ENCODE peak calls at places on chromosomes 12 and 14, in five cellular contexts. X is cardiac fibroblast, J is upper lobe of right lung, P is tibial nerve, S is Calu3. C is an unnamed sample.

GRCh38 chr14:71383510-71383909 is 476.3 kb downstream of the PCNX1 start:
- DNase-seq in J (no peak), X (no peak), S (no peak), P (no peak), C (no peak)

GRCh38 chr12:30269491-30269890 is 426.2 kb downstream of the IPO8 start:
- DNase-seq in X (peak; percentile 18), J (no peak), S (no peak), P (no peak), C (no peak)

GRCh38 chr14:32559595-32559994 is 230.5 kb downstream of the AKAP6 start:
- DNase-seq in X (peak; percentile 62), S (no peak), P (no peak), J (no peak), C (no peak)

GRCh38 chr12:118964988-118965387 is 16.4 kb upstream of the SRRM4 start:
- DNase-seq in S (no peak), P (no peak), J (no peak), X (no peak), C (no peak)

GRCh38 chr12:52156757-52157565 is 34.9 kb downstream of the KRT80 start:
- DNase-seq in X (peak; percentile 66), P (peak; percentile 67), S (peak; percentile 84), J (peak; percentile 88), C (peak; percentile 87)

GRCh38 chr14:55721353-55721752 is 141.3 kb downstream of the KTN1 start:
- DNase-seq in J (no peak), S (peak; percentile 55), X (peak; percentile 94), P (no peak), C (no peak)

GRCh38 chr14:77148510-77149231 is 7.1 kb upstream of the ZDHHC22 start:
- DNase-seq in X (no peak), P (no peak), J (no peak), S (no peak), C (no peak)

GRCh38 chr14:56752428-56752827 is 57.9 kb downstream of the OTX2 start:
- DNase-seq in J (no peak), P (no peak), S (no peak), X (no peak), C (no peak)

GRCh38 chr12:121748571-121749265 is 36.2 kb downstream of the TMEM120B start:
- DNase-seq in P (no peak), J (no peak), X (peak; percentile 90), S (peak; percentile 50), C (peak; percentile 12)

GRCh38 chr14:55707365-55707804 is 127.4 kb downstream of the KTN1 start:
- DNase-seq in S (no peak), J (no peak), X (peak; percentile 77), P (no peak), C (no peak)

GRCh38 chr12:64826234-64826633 is 1.8 kb downstream of the TBC1D30 start:
- DNase-seq in P (no peak), J (peak; percentile 74), S (peak; percentile 55), X (peak; percentile 47), C (peak; percentile 65)

DNA sequence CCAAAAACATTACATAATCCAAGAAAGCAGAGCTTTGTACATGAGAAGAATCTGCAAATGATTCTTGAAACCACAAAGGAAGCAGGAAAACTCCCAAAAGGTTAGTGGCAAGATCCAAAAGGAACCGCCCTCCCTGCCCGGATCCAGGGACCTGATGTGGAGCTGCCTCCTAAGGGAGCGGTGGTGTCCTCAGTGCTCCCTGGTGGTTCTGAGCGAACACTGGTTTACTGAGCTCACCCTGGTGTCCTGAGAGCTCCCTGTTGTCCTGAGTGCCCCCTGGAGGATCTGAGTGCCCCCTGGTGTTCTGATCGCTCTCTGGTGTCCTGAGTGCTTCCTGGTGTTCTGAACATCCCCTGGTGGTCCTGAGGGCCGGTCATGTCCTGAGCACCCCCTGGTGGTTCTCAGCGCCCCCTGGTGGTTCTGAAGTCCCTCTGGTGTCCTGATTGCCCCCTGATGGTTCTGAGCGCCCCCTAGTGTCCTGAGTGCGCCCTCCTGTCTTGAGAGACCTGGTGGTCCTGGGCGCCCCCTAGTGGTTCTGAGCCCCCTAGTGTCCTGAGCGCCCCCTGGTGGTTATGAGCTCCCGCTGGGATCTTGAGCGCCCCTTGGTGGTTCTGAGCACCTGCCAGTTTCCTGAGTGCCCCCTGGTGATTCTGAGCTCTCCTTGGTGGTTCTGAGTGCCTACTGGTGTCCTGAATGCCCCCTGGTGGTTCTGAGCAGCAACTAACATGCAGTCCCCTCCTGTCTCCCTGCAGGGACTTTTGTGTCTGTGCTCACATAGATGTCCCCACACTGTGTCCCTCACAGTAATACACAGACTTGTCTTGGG is 891.1 kb downstream of the TMEM121 start:
- DNase-seq in X (no peak), J (peak; percentile 83), P (no peak), S (peak; percentile 52), C (no peak)
- TF ChIP-seq CTCF in X (peak; percentile 70), J (peak; percentile 60), P (peak; percentile 24), S (peak; percentile 85), C (peak; percentile 50)

GRCh38 chr14:21802441-21802840 is 128.8 kb upstream of the OR4E1 start:
- DNase-seq in J (no peak), X (no peak), P (no peak), S (no peak), C (no peak)

GRCh38 chr14:21791749-21792148 is 118.1 kb upstream of the OR4E1 start:
- DNase-seq in J (no peak), S (no peak), P (no peak), X (no peak), C (no peak)

GRCh38 chr14:21795456-21795855 is 121.8 kb upstream of the OR4E1 start:
- DNase-seq in J (no peak), X (no peak), S (no peak), P (no peak), C (no peak)

GRCh38 chr14:21796912-21797311 is 123.3 kb upstream of the OR4E1 start:
- DNase-seq in J (no peak), S (no peak), X (no peak), P (no peak), C (no peak)
- TF ChIP-seq CTCF in J (no peak), S (no peak), X (no peak), P (no peak), C (no peak)

GRCh38 chr14:74953686-74954085 is 1.7 kb downstream of the PGF start:
- DNase-seq in S (no peak), X (no peak), J (no peak), P (no peak), C (no peak)

GRCh38 chr14:74951443-74952194 is 3.8 kb downstream of the PGF start:
- DNase-seq in S (no peak), P (no peak), J (no peak), X (no peak), C (no peak)

GRCh38 chr14:74952195-74952665 is 3.2 kb downstream of the PGF start:
- DNase-seq in J (no peak), X (no peak), S (no peak), P (no peak), C (no peak)

GRCh38 chr14:74954232-74954946 is 1.0 kb downstream of the PGF start:
- DNase-seq in P (no peak), X (no peak), J (no peak), S (no peak), C (no peak)

GRCh38 chr14:74952697-74953484 is 2.5 kb downstream of the PGF start:
- DNase-seq in J (no peak), S (no peak), P (no peak), X (no peak), C (no peak)
- TF ChIP-seq CTCF in J (no peak), S (no peak), P (no peak), X (no peak), C (no peak)

DNA sequence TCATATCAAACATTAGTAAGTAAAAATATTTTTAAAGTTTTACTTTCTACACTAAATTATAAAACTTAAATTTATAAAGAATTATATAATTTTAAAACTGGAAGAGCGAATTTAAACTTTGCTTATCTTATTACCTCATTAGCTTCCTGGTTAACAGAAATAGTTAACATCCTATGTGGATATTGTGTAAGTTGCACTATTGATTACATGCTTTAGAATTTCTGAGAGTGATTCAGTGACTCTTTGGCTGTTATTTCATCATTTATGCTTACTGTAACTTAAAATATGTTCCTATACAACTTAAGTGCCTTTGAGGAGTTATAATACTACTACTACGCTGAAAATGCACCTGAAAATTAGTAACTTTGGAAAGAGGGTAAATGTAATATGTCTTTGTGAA is 101.4 kb downstream of the FOXA1 start:
- DNase-seq in P (no peak), X (no peak), J (no peak), S (no peak), C (no peak)
- TF ChIP-seq CTCF in P (no peak), X (no peak), J (no peak), S (no peak), C (no peak)

DNA sequence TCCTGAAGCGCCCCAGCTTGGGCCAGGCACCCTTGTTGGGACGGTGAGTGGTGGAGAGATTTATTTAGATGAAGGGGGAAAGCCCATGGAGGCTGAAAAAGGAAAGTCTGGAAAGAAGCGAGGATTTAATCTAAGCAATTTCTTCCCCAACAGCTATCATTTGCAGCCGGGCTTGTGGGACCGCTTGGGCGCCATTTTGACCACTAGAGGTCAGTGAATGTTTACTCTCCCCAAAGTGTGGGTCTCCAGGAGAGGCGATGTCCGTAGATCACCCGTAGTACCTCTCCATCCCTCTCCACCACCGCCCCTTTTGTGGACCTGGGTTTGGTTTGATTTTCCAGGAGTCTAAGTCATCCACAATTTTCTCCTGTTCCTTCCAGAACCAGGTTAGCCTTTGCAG is 91.2 kb upstream of the PARP11 start:
- DNase-seq in X (no peak), J (no peak), S (no peak), P (no peak), C (peak; percentile 38)
- TF ChIP-seq CTCF in X (no peak), J (peak; percentile 20), S (no peak), P (no peak), C (peak; percentile 56)

GRCh38 chr12:14395059-14395778 is 29.7 kb downstream of the ATF7IP start:
- DNase-seq in J (no peak), X (no peak), S (no peak), P (no peak), C (no peak)
- TF ChIP-seq CTCF in J (no peak), X (no peak), S (no peak), P (no peak), C (no peak)

DNA sequence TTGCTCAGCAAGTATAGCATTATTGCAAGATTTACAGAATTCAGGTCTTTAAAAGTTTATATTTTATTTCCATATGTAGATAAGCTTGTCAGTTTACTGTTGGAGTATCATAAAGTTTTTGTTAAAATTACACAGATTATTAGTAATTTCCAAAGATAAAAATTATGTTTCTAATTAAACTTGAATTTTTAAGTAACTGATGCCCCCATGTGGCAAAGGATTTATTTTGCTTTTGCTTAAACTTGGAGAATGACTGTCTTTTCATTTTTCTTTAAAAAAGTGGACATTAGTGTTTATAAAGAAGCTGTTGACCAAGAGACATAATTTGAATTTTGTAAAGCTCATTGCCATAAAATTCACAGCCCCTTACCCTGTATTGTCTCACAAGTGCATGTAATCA is 45.8 kb downstream of the ETNK1 start:
- DNase-seq in J (no peak), S (no peak), X (peak; percentile 38), P (no peak), C (no peak)
- TF ChIP-seq CTCF in J (peak; percentile 30), S (no peak), X (peak; percentile 21), P (peak; percentile 8), C (peak; percentile 60)